ENCODE peak calls at places on chromosomes 12 and 14, in five cellular contexts. One of them, this sample, is unnamed.

GRCh38 chr12:13534645-13535398 is 338.3 kb downstream of the EMP1 start:
- DNase-seq in effector memory CD4-positive, alpha-beta T cell: no peak
- DNase-seq in hepatic stellate cell: peak; percentile 9
- DNase-seq in iPS DF 19.7: no peak
- DNase-seq in CD8-positive, alpha-beta memory T cell: no peak
- DNase-seq in this sample: no peak

GRCh38 chr12:132550014-132550802 is 60.2 kb downstream of the LRCOL1 start:
- DNase-seq in iPS DF 19.7: no peak
- DNase-seq in CD8-positive, alpha-beta memory T cell: no peak
- DNase-seq in hepatic stellate cell: no peak
- DNase-seq in effector memory CD4-positive, alpha-beta T cell: no peak
- DNase-seq in this sample: no peak

GRCh38 chr12:81274619-81275018 is 196.7 kb downstream of the ACSS3 start:
- DNase-seq in iPS DF 19.7: no peak
- DNase-seq in effector memory CD4-positive, alpha-beta T cell: no peak
- DNase-seq in hepatic stellate cell: no peak
- DNase-seq in CD8-positive, alpha-beta memory T cell: no peak
- DNase-seq in this sample: no peak

GRCh38 chr14:102819790-102820330 is 42.6 kb downstream of the TRAF3 start:
- DNase-seq in effector memory CD4-positive, alpha-beta T cell: no peak
- DNase-seq in hepatic stellate cell: no peak
- DNase-seq in iPS DF 19.7: no peak
- DNase-seq in CD8-positive, alpha-beta memory T cell: no peak
- DNase-seq in this sample: no peak

GRCh38 chr14:71688576-71688975 is 243.7 kb upstream of the RGS6 start:
- DNase-seq in effector memory CD4-positive, alpha-beta T cell: no peak
- DNase-seq in iPS DF 19.7: no peak
- DNase-seq in CD8-positive, alpha-beta memory T cell: no peak
- DNase-seq in hepatic stellate cell: no peak
- DNase-seq in this sample: no peak

GRCh38 chr12:84912191-84913142 is at the start of gene SLC6A15:
- DNase-seq in effector memory CD4-positive, alpha-beta T cell: no peak
- DNase-seq in hepatic stellate cell: peak; percentile 3
- DNase-seq in CD8-positive, alpha-beta memory T cell: no peak
- DNase-seq in iPS DF 19.7: no peak
- DNase-seq in this sample: no peak

GRCh38 chr12:109458771-109459208 is 18.3 kb downstream of the KCTD10 start:
- DNase-seq in effector memory CD4-positive, alpha-beta T cell: no peak
- DNase-seq in hepatic stellate cell: no peak
- DNase-seq in iPS DF 19.7: peak; percentile 90
- DNase-seq in CD8-positive, alpha-beta memory T cell: no peak
- DNase-seq in this sample: no peak

GRCh38 chr14:87745507-87746118 is 247.4 kb downstream of the GALC start:
- DNase-seq in iPS DF 19.7: peak; percentile 38
- DNase-seq in effector memory CD4-positive, alpha-beta T cell: no peak
- DNase-seq in CD8-positive, alpha-beta memory T cell: no peak
- DNase-seq in hepatic stellate cell: no peak
- DNase-seq in this sample: no peak

GRCh38 chr14:104244221-104245011 is 106.0 kb downstream of the KIF26A start:
- DNase-seq in hepatic stellate cell: no peak
- DNase-seq in CD8-positive, alpha-beta memory T cell: no peak
- DNase-seq in effector memory CD4-positive, alpha-beta T cell: no peak
- DNase-seq in iPS DF 19.7: no peak
- DNase-seq in this sample: peak; percentile 8

GRCh38 chr14:98724734-98725133 is 547.3 kb downstream of the BCL11B start:
- DNase-seq in effector memory CD4-positive, alpha-beta T cell: no peak
- DNase-seq in CD8-positive, alpha-beta memory T cell: no peak
- DNase-seq in hepatic stellate cell: no peak
- DNase-seq in iPS DF 19.7: no peak
- DNase-seq in this sample: no peak

GRCh38 chr12:132711169-132711843 is 664 bp downstream of the PGAM5 start:
- DNase-seq in CD8-positive, alpha-beta memory T cell: no peak
- DNase-seq in iPS DF 19.7: no peak
- DNase-seq in hepatic stellate cell: peak; percentile 41
- DNase-seq in effector memory CD4-positive, alpha-beta T cell: no peak
- DNase-seq in this sample: no peak

GRCh38 chr12:124479680-124480468 is 87.5 kb downstream of the NCOR2 start:
- DNase-seq in hepatic stellate cell: no peak
- DNase-seq in effector memory CD4-positive, alpha-beta T cell: no peak
- DNase-seq in CD8-positive, alpha-beta memory T cell: no peak
- DNase-seq in iPS DF 19.7: no peak
- DNase-seq in this sample: no peak

GRCh38 chr12:76195920-76196319 is 111.4 kb upstream of the NAP1L1 start:
- DNase-seq in hepatic stellate cell: no peak
- DNase-seq in effector memory CD4-positive, alpha-beta T cell: no peak
- DNase-seq in iPS DF 19.7: no peak
- DNase-seq in CD8-positive, alpha-beta memory T cell: no peak
- DNase-seq in this sample: no peak

GRCh38 chr12:79681008-79681590 is 9.7 kb downstream of the PAWR start:
- DNase-seq in effector memory CD4-positive, alpha-beta T cell: no peak
- DNase-seq in hepatic stellate cell: no peak
- DNase-seq in CD8-positive, alpha-beta memory T cell: no peak
- DNase-seq in iPS DF 19.7: no peak
- DNase-seq in this sample: no peak

GRCh38 chr12:76024942-76025600 is 6.5 kb downstream of the PHLDA1 start:
- DNase-seq in hepatic stellate cell: peak; percentile 70
- DNase-seq in CD8-positive, alpha-beta memory T cell: no peak
- DNase-seq in iPS DF 19.7: no peak
- DNase-seq in effector memory CD4-positive, alpha-beta T cell: no peak
- DNase-seq in this sample: no peak

GRCh38 chr12:107478881-107479280 is 206.7 kb upstream of the PWP1 start:
- DNase-seq in iPS DF 19.7: no peak
- DNase-seq in effector memory CD4-positive, alpha-beta T cell: no peak
- DNase-seq in CD8-positive, alpha-beta memory T cell: no peak
- DNase-seq in hepatic stellate cell: no peak
- DNase-seq in this sample: no peak

GRCh38 chr12:68080577-68080976 is 79.0 kb downstream of the IFNG start:
- DNase-seq in CD8-positive, alpha-beta memory T cell: peak; percentile 60
- DNase-seq in effector memory CD4-positive, alpha-beta T cell: no peak
- DNase-seq in hepatic stellate cell: no peak
- DNase-seq in iPS DF 19.7: peak; percentile 56
- DNase-seq in this sample: no peak

GRCh38 chr12:46260913-46261476 is 7.8 kb downstream of the SLC38A1 start:
- DNase-seq in iPS DF 19.7: no peak
- DNase-seq in effector memory CD4-positive, alpha-beta T cell: no peak
- DNase-seq in CD8-positive, alpha-beta memory T cell: no peak
- DNase-seq in hepatic stellate cell: no peak
- DNase-seq in this sample: no peak

GRCh38 chr12:122473543-122474323 is 27.0 kb downstream of the ZCCHC8 start:
- DNase-seq in hepatic stellate cell: peak; percentile 19
- DNase-seq in CD8-positive, alpha-beta memory T cell: no peak
- DNase-seq in iPS DF 19.7: no peak
- DNase-seq in effector memory CD4-positive, alpha-beta T cell: no peak
- DNase-seq in this sample: no peak

GRCh38 chr12:6183689-6184441 is 16.3 kb upstream of the CD9 start:
- DNase-seq in iPS DF 19.7: no peak
- DNase-seq in hepatic stellate cell: no peak
- DNase-seq in CD8-positive, alpha-beta memory T cell: no peak
- DNase-seq in effector memory CD4-positive, alpha-beta T cell: no peak
- DNase-seq in this sample: no peak

GRCh38 chr12:94531196-94531720 is 71.6 kb upstream of the CEP83 start:
- DNase-seq in iPS DF 19.7: no peak
- DNase-seq in CD8-positive, alpha-beta memory T cell: no peak
- DNase-seq in effector memory CD4-positive, alpha-beta T cell: no peak
- DNase-seq in hepatic stellate cell: no peak
- DNase-seq in this sample: no peak

GRCh38 chr12:120225852-120226640 is 25.1 kb upstream of the RPLP0 start:
- DNase-seq in hepatic stellate cell: no peak
- DNase-seq in CD8-positive, alpha-beta memory T cell: no peak
- DNase-seq in iPS DF 19.7: no peak
- DNase-seq in effector memory CD4-positive, alpha-beta T cell: no peak
- DNase-seq in this sample: no peak

GRCh38 chr12:69094606-69095216 is 144.7 kb upstream of the CPSF6 start:
- DNase-seq in CD8-positive, alpha-beta memory T cell: no peak
- DNase-seq in iPS DF 19.7: no peak
- DNase-seq in hepatic stellate cell: no peak
- DNase-seq in effector memory CD4-positive, alpha-beta T cell: no peak
- DNase-seq in this sample: no peak

GRCh38 chr14:61524936-61525292 is 170.4 kb upstream of the HIF1A start:
- DNase-seq in iPS DF 19.7: no peak
- DNase-seq in effector memory CD4-positive, alpha-beta T cell: no peak
- DNase-seq in hepatic stellate cell: no peak
- DNase-seq in CD8-positive, alpha-beta memory T cell: no peak
- DNase-seq in this sample: no peak

GRCh38 chr12:71799105-71799504 is 40.5 kb upstream of the TBC1D15 start:
- DNase-seq in effector memory CD4-positive, alpha-beta T cell: no peak
- DNase-seq in iPS DF 19.7: no peak
- DNase-seq in CD8-positive, alpha-beta memory T cell: no peak
- DNase-seq in hepatic stellate cell: peak; percentile 26
- DNase-seq in this sample: no peak

GRCh38 chr14:51652168-51653095 is 722 bp downstream of the FRMD6 start:
- DNase-seq in iPS DF 19.7: no peak
- DNase-seq in hepatic stellate cell: no peak
- DNase-seq in effector memory CD4-positive, alpha-beta T cell: peak; percentile 24
- DNase-seq in CD8-positive, alpha-beta memory T cell: no peak
- DNase-seq in this sample: peak; percentile 9

GRCh38 chr12:130838284-130838950 is 633 bp downstream of the STX2 start:
- DNase-seq in iPS DF 19.7: no peak
- DNase-seq in effector memory CD4-positive, alpha-beta T cell: peak; percentile 18
- DNase-seq in hepatic stellate cell: peak; percentile 39
- DNase-seq in CD8-positive, alpha-beta memory T cell: peak; percentile 11
- DNase-seq in this sample: peak; percentile 9

GRCh38 chr14:64569108-64570045 is 19.6 kb downstream of the PPP1R36 start:
- DNase-seq in hepatic stellate cell: peak; percentile 59
- DNase-seq in effector memory CD4-positive, alpha-beta T cell: no peak
- DNase-seq in CD8-positive, alpha-beta memory T cell: no peak
- DNase-seq in iPS DF 19.7: no peak
- DNase-seq in this sample: no peak

GRCh38 chr12:128727999-128728398 is 95.8 kb downstream of the SLC15A4 start:
- DNase-seq in effector memory CD4-positive, alpha-beta T cell: no peak
- DNase-seq in CD8-positive, alpha-beta memory T cell: no peak
- DNase-seq in hepatic stellate cell: no peak
- DNase-seq in iPS DF 19.7: no peak
- DNase-seq in this sample: no peak

GRCh38 chr14:62209287-62209899 is 447.2 kb downstream of the SNAPC1 start:
- DNase-seq in effector memory CD4-positive, alpha-beta T cell: no peak
- DNase-seq in iPS DF 19.7: no peak
- DNase-seq in CD8-positive, alpha-beta memory T cell: no peak
- DNase-seq in hepatic stellate cell: peak; percentile 19
- DNase-seq in this sample: no peak

GRCh38 chr12:106098691-106099200 is 40.0 kb downstream of the NUAK1 start:
- DNase-seq in hepatic stellate cell: no peak
- DNase-seq in effector memory CD4-positive, alpha-beta T cell: no peak
- DNase-seq in CD8-positive, alpha-beta memory T cell: no peak
- DNase-seq in iPS DF 19.7: no peak
- DNase-seq in this sample: no peak

GRCh38 chr12:132066749-132067148 is 77.4 kb downstream of the DDX51 start:
- DNase-seq in iPS DF 19.7: no peak
- DNase-seq in hepatic stellate cell: no peak
- DNase-seq in effector memory CD4-positive, alpha-beta T cell: no peak
- DNase-seq in CD8-positive, alpha-beta memory T cell: no peak
- DNase-seq in this sample: no peak

GRCh38 chr12:52052471-52053186 is 1.4 kb downstream of the NR4A1 start:
- DNase-seq in iPS DF 19.7: no peak
- DNase-seq in effector memory CD4-positive, alpha-beta T cell: no peak
- DNase-seq in hepatic stellate cell: no peak
- DNase-seq in CD8-positive, alpha-beta memory T cell: peak; percentile 21
- DNase-seq in this sample: no peak

GRCh38 chr14:96584199-96584906 is 82.2 kb downstream of the PAPOLA start:
- DNase-seq in effector memory CD4-positive, alpha-beta T cell: no peak
- DNase-seq in hepatic stellate cell: peak; percentile 39
- DNase-seq in iPS DF 19.7: no peak
- DNase-seq in CD8-positive, alpha-beta memory T cell: no peak
- DNase-seq in this sample: no peak

GRCh38 chr12:96326628-96327227 is 73.5 kb downstream of the CDK17 start:
- DNase-seq in effector memory CD4-positive, alpha-beta T cell: no peak
- DNase-seq in CD8-positive, alpha-beta memory T cell: no peak
- DNase-seq in iPS DF 19.7: no peak
- DNase-seq in hepatic stellate cell: no peak
- DNase-seq in this sample: peak; percentile 10